ENCODE peak calls at places on chromosome X, in six cellular contexts. M is WTC11, L is foreskin keratinocyte, N is PC-3, X is pancreas, Z is A549. R is an unnamed sample.

GRCh38 chrX:68827256-68827655 is 1.6 kb upstream of the EFNB1 start:
- DNase-seq in M (no peak), L (no peak), N (no peak), X (no peak), Z (no peak), R (no peak)

GRCh38 chrX:109733658-109734022 is 583 bp upstream of the ACSL4 start:
- DNase-seq in X (no peak), N (no peak), L (no peak), M (no peak), Z (no peak), R (no peak)

GRCh38 chrX:24838624-24839023 is 144.9 kb downstream of the POLA1 start:
- DNase-seq in M (no peak), X (no peak), N (peak; percentile 62), L (peak; percentile 6), Z (no peak), R (peak; percentile 49)

GRCh38 chrX:77733342-77733741 is 52.7 kb downstream of the ATRX start:
- DNase-seq in L (no peak), M (no peak), X (no peak), Z (no peak), N (no peak), R (no peak)

GRCh38 chrX:97522307-97522706 is 638.6 kb downstream of the RPA4 start:
- DNase-seq in L (no peak), M (no peak), Z (no peak), N (no peak), X (no peak), R (no peak)

GRCh38 chrX:21934414-21934813 is 6.1 kb upstream of the SMS start:
- DNase-seq in Z (no peak), N (peak; percentile 53), M (no peak), X (no peak), L (peak; percentile 84), R (no peak)

GRCh38 chrX:147342197-147342596 is 527.7 kb upstream of the CXorf51A start:
- DNase-seq in Z (no peak), M (no peak), X (no peak), N (no peak), L (no peak), R (peak; percentile 43)

GRCh38 chrX:81377329-81377728 is 175.4 kb downstream of the SH3BGRL start:
- DNase-seq in Z (peak; percentile 1), N (peak; percentile 63), X (no peak), L (peak; percentile 8), M (no peak), R (peak; percentile 40)

GRCh38 chrX:38165023-38165422 is 55.6 kb downstream of the SRPX start:
- DNase-seq in Z (no peak), X (no peak), N (no peak), L (no peak), M (no peak), R (no peak)

GRCh38 chrX:49165901-49166881 is 3.6 kb downstream of the MAGIX start:
- DNase-seq in Z (no peak), N (no peak), L (peak; percentile 93), X (peak; percentile 71), M (peak; percentile 89), R (peak; percentile 88)

GRCh38 chrX:134144231-134144630 is 92.8 kb upstream of the CCDC160 start:
- DNase-seq in Z (peak; percentile 1), X (no peak), N (peak; percentile 51), M (no peak), L (no peak), R (peak; percentile 36)

GRCh38 chrX:130330706-130331105 is 9.0 kb upstream of the SLC25A14 start:
- DNase-seq in L (peak; percentile 32), M (peak; percentile 65), Z (peak; percentile 53), X (peak; percentile 69), N (peak; percentile 57), R (peak; percentile 66)

GRCh38 chrX:154010330-154011087 is 9.2 kb downstream of the IRAK1 start:
- DNase-seq in L (no peak), X (no peak), N (no peak), M (no peak), Z (no peak), R (peak; percentile 98)

GRCh38 chrX:8305336-8305735 is 134.3 kb upstream of the VCX2 start:
- DNase-seq in Z (no peak), M (no peak), L (no peak), N (no peak), X (no peak), R (no peak)

GRCh38 chrX:49840679-49841078 is 11.6 kb downstream of the PAGE4 start:
- DNase-seq in L (peak; percentile 39), Z (peak; percentile 19), M (peak; percentile 79), X (peak; percentile 76), N (peak; percentile 56), R (peak; percentile 57)

GRCh38 chrX:20973038-20973437 is 401.2 kb upstream of the CNKSR2 start:
- DNase-seq in Z (no peak), L (no peak), M (no peak), N (no peak), X (no peak), R (no peak)

GRCh38 chrX:153884136-153885076 is 1.6 kb downstream of the L1CAM start:
- DNase-seq in X (no peak), L (peak; percentile 22), N (peak; percentile 61), Z (no peak), M (no peak), R (peak; percentile 41)

GRCh38 chrX:42714981-42715688 is 62.8 kb downstream of the PPP1R2C start:
- DNase-seq in L (peak; percentile 50), M (peak; percentile 58), N (peak; percentile 40), Z (peak; percentile 20), X (peak; percentile 77), R (peak; percentile 9)

GRCh38 chrX:54116391-54116790 is 66.7 kb downstream of the FAM120C start:
- DNase-seq in N (no peak), Z (no peak), M (no peak), L (no peak), X (no peak), R (no peak)

GRCh38 chrX:33205321-33205720 is 6.0 kb downstream of the DMD start:
- DNase-seq in L (no peak), N (no peak), M (no peak), X (no peak), Z (no peak), R (peak; percentile 6)

GRCh38 chrX:23870041-23870440 is 37.7 kb downstream of the APOO start:
- DNase-seq in Z (no peak), L (no peak), N (no peak), X (no peak), M (no peak), R (no peak)

GRCh38 chrX:12396584-12396983 is 258.3 kb downstream of the FRMPD4 start:
- DNase-seq in N (no peak), L (no peak), X (no peak), M (no peak), Z (no peak), R (no peak)

GRCh38 chrX:49230500-49231232 is 2.5 kb downstream of the CACNA1F start:
- DNase-seq in M (peak; percentile 82), L (no peak), N (no peak), Z (no peak), X (peak; percentile 71), R (no peak)

GRCh38 chrX:105017641-105018040 is 202.9 kb downstream of the TEX13A start:
- DNase-seq in M (no peak), Z (no peak), N (peak; percentile 12), L (peak; percentile 83), X (no peak), R (peak; percentile 33)

GRCh38 chrX:9135901-9136510 is 102.1 kb upstream of the FAM9B start:
- DNase-seq in N (no peak), Z (no peak), M (no peak), L (no peak), X (no peak), R (no peak)

GRCh38 chrX:103565752-103566151 is 19.6 kb upstream of the TCEAL4 start:
- DNase-seq in L (peak; percentile 81), N (peak; percentile 67), M (no peak), Z (no peak), X (no peak), R (peak; percentile 25)

GRCh38 chrX:23931149-23931604 is 23.4 kb downstream of the CXorf58 start:
- DNase-seq in L (no peak), N (peak; percentile 16), Z (no peak), X (no peak), M (no peak), R (no peak)

GRCh38 chrX:107574054-107574683 is 54.1 kb upstream of the PRPS1 start:
- DNase-seq in L (peak; percentile 50), N (peak; percentile 84), Z (peak; percentile 15), X (no peak), M (no peak), R (peak; percentile 58)

GRCh38 chrX:47239898-47240545 is 7.2 kb downstream of the USP11 start:
- DNase-seq in X (no peak), N (no peak), Z (no peak), L (no peak), M (no peak), R (no peak)

GRCh38 chrX:70554081-70554480 is 109.4 kb downstream of the DLG3 start:
- DNase-seq in Z (peak; percentile 13), M (no peak), N (peak; percentile 59), X (no peak), L (peak; percentile 11), R (peak; percentile 42)
- TF ChIP-seq CTCF in Z (peak; percentile 52), M (no peak), N (peak; percentile 59), X (no peak), L (peak; percentile 54), R (no peak)

GRCh38 chrX:29561417-29561816 is 653.9 kb upstream of the MAGEB2 start:
- DNase-seq in Z (no peak), N (no peak), X (no peak), L (no peak), M (no peak), R (peak; percentile 21)
- TF ChIP-seq CTCF in Z (no peak), N (no peak), X (no peak), L (no peak), M (no peak), R (no peak)

DNA sequence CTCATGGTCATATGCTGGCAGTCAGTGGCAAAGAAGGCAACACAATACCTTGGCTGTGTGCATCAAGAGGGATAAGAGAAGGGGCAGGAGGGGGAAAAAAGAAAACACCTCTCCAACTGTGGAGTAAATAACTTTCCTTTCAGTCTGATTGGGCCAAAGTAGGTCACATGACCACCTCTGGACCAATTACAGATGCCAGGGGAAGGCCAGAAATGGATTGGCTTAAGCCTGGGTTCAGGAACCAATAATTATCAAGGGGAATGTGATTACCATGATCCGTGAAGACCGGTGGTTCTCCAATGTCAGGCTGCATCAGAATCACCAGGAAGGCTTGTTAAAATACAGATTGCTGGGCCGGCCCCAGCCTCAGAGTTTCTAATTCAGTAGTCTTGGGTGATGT is 7.4 kb upstream of the ADGRG2 start:
- DNase-seq in L (no peak), Z (no peak), M (no peak), X (no peak), N (no peak), R (no peak)
- TF ChIP-seq CTCF in L (no peak), Z (no peak), M (no peak), X (no peak), N (no peak), R (no peak)

GRCh38 chrX:120365320-120365719 is 3.4 kb downstream of the ATP1B4 start:
- DNase-seq in M (peak; percentile 74), Z (no peak), N (peak; percentile 46), X (peak; percentile 82), L (no peak), R (peak; percentile 52)
- TF ChIP-seq CTCF in M (peak; percentile 24), Z (peak; percentile 16), N (peak; percentile 64), X (peak; percentile 30), L (peak; percentile 47), R (peak; percentile 42)

GRCh38 chrX:45851434-45851991 is 650.8 kb upstream of the DIPK2B start:
- DNase-seq in M (peak; percentile 66), L (peak; percentile 89), N (peak; percentile 74), Z (peak; percentile 50), X (peak; percentile 67), R (peak; percentile 71)
- TF ChIP-seq CTCF in M (no peak), L (no peak), N (no peak), Z (no peak), X (no peak), R (no peak)

GRCh38 chrX:71623714-71624113 is 5.4 kb upstream of the CXCR3 start:
- DNase-seq in X (no peak), M (no peak), Z (no peak), N (no peak), L (no peak), R (no peak)
- TF ChIP-seq CTCF in X (no peak), M (no peak), Z (no peak), N (no peak), L (no peak), R (no peak)

R was measured in MCF 10A.